ENCODE peak calls at places on chromosome 12, in ten cellular contexts. One of them, this sample, is unnamed.

GRCh38 chr12:15299947-15300346 is 22.4 kb upstream of the PTPRO start:
- DNase-seq in heart right ventricle: no peak
- DNase-seq in PC-3: no peak
- DNase-seq in astrocyte of the spinal cord: no peak
- DNase-seq in GM12865: no peak
- DNase-seq in adipocyte: no peak
- DNase-seq in transverse colon: no peak
- DNase-seq in A549: no peak
- DNase-seq in fibroblast of lung: no peak
- DNase-seq in left ventricle myocardium inferior: no peak
- DNase-seq in this sample: no peak

GRCh38 chr12:43285248-43285647 is 266.8 kb downstream of the ADAMTS20 start:
- DNase-seq in adipocyte: peak
- DNase-seq in astrocyte of the spinal cord: peak
- DNase-seq in heart right ventricle: no peak
- DNase-seq in left ventricle myocardium inferior: no peak
- DNase-seq in A549: no peak
- DNase-seq in PC-3: peak
- DNase-seq in GM12865: no peak
- DNase-seq in transverse colon: no peak
- DNase-seq in fibroblast of lung: peak
- DNase-seq in this sample: no peak

GRCh38 chr12:3036901-3037600 is 40.1 kb upstream of the TSPAN9 start:
- DNase-seq in adipocyte: no peak
- DNase-seq in astrocyte of the spinal cord: no peak
- DNase-seq in fibroblast of lung: no peak
- DNase-seq in transverse colon: no peak
- DNase-seq in PC-3: no peak
- DNase-seq in GM12865: no peak
- DNase-seq in heart right ventricle: no peak
- DNase-seq in left ventricle myocardium inferior: no peak
- DNase-seq in A549: no peak
- DNase-seq in this sample: no peak

GRCh38 chr12:8549381-8549780 is 8.7 kb upstream of the CLEC4E start:
- DNase-seq in adipocyte: no peak
- DNase-seq in A549: no peak
- DNase-seq in transverse colon: no peak
- DNase-seq in GM12865: no peak
- DNase-seq in PC-3: no peak
- DNase-seq in astrocyte of the spinal cord: peak
- DNase-seq in heart right ventricle: no peak
- DNase-seq in fibroblast of lung: no peak
- DNase-seq in left ventricle myocardium inferior: no peak
- DNase-seq in this sample: no peak

GRCh38 chr12:129659927-129660326 is 243.9 kb downstream of the TMEM132D start:
- DNase-seq in transverse colon: peak
- DNase-seq in adipocyte: peak
- DNase-seq in heart right ventricle: no peak
- DNase-seq in GM12865: no peak
- DNase-seq in astrocyte of the spinal cord: peak
- DNase-seq in A549: no peak
- DNase-seq in PC-3: no peak
- DNase-seq in fibroblast of lung: peak
- DNase-seq in left ventricle myocardium inferior: no peak
- DNase-seq in this sample: no peak

GRCh38 chr12:77049767-77050353 is 15.5 kb downstream of the E2F7 start:
- DNase-seq in GM12865: peak
- DNase-seq in A549: peak
- DNase-seq in left ventricle myocardium inferior: no peak
- DNase-seq in adipocyte: peak
- DNase-seq in astrocyte of the spinal cord: peak
- DNase-seq in transverse colon: no peak
- DNase-seq in PC-3: peak
- DNase-seq in fibroblast of lung: peak
- DNase-seq in heart right ventricle: no peak
- DNase-seq in this sample: no peak

GRCh38 chr12:19946549-19946948 is 421.8 kb upstream of the PDE3A start:
- DNase-seq in astrocyte of the spinal cord: peak
- DNase-seq in A549: peak
- DNase-seq in left ventricle myocardium inferior: no peak
- DNase-seq in PC-3: peak
- DNase-seq in GM12865: no peak
- DNase-seq in adipocyte: peak
- DNase-seq in heart right ventricle: no peak
- DNase-seq in transverse colon: no peak
- DNase-seq in fibroblast of lung: peak
- DNase-seq in this sample: no peak

GRCh38 chr12:132170637-132171292 is 26.5 kb downstream of the NOC4L start:
- DNase-seq in left ventricle myocardium inferior: peak
- DNase-seq in astrocyte of the spinal cord: no peak
- DNase-seq in transverse colon: no peak
- DNase-seq in PC-3: no peak
- DNase-seq in fibroblast of lung: no peak
- DNase-seq in heart right ventricle: peak
- DNase-seq in GM12865: no peak
- DNase-seq in adipocyte: no peak
- DNase-seq in A549: no peak
- DNase-seq in this sample: no peak

GRCh38 chr12:87967871-87968270 is 61.3 kb downstream of the C12orf50 start:
- DNase-seq in heart right ventricle: no peak
- DNase-seq in transverse colon: no peak
- DNase-seq in astrocyte of the spinal cord: no peak
- DNase-seq in fibroblast of lung: peak
- DNase-seq in PC-3: no peak
- DNase-seq in left ventricle myocardium inferior: no peak
- DNase-seq in A549: no peak
- DNase-seq in GM12865: no peak
- DNase-seq in adipocyte: peak
- DNase-seq in this sample: no peak

GRCh38 chr12:65666876-65667275 is 157.4 kb upstream of the HMGA2 start:
- DNase-seq in heart right ventricle: no peak
- DNase-seq in A549: no peak
- DNase-seq in adipocyte: no peak
- DNase-seq in transverse colon: no peak
- DNase-seq in astrocyte of the spinal cord: peak
- DNase-seq in GM12865: peak
- DNase-seq in PC-3: no peak
- DNase-seq in fibroblast of lung: no peak
- DNase-seq in left ventricle myocardium inferior: no peak
- DNase-seq in this sample: no peak

GRCh38 chr12:95204141-95204866 is 13.0 kb downstream of the FGD6 start:
- DNase-seq in left ventricle myocardium inferior: no peak
- DNase-seq in adipocyte: peak
- DNase-seq in astrocyte of the spinal cord: peak
- DNase-seq in PC-3: peak
- DNase-seq in fibroblast of lung: peak
- DNase-seq in heart right ventricle: no peak
- DNase-seq in GM12865: peak
- DNase-seq in A549: peak
- DNase-seq in transverse colon: peak
- DNase-seq in this sample: peak

GRCh38 chr12:32983968-32984367 is 87.4 kb upstream of the PKP2 start:
- DNase-seq in A549: no peak
- DNase-seq in astrocyte of the spinal cord: no peak
- DNase-seq in transverse colon: no peak
- DNase-seq in left ventricle myocardium inferior: no peak
- DNase-seq in heart right ventricle: no peak
- DNase-seq in adipocyte: no peak
- DNase-seq in GM12865: no peak
- DNase-seq in PC-3: no peak
- DNase-seq in fibroblast of lung: no peak
- DNase-seq in this sample: no peak

GRCh38 chr12:13164859-13165577 is 31.5 kb upstream of the EMP1 start:
- DNase-seq in transverse colon: no peak
- DNase-seq in A549: no peak
- DNase-seq in left ventricle myocardium inferior: no peak
- DNase-seq in adipocyte: no peak
- DNase-seq in heart right ventricle: no peak
- DNase-seq in astrocyte of the spinal cord: no peak
- DNase-seq in fibroblast of lung: no peak
- DNase-seq in GM12865: no peak
- DNase-seq in PC-3: no peak
- DNase-seq in this sample: no peak

GRCh38 chr12:51592034-51592705 is 1.1 kb downstream of the SCN8A start:
- DNase-seq in PC-3: peak
- DNase-seq in astrocyte of the spinal cord: peak
- DNase-seq in heart right ventricle: no peak
- DNase-seq in left ventricle myocardium inferior: no peak
- DNase-seq in A549: no peak
- DNase-seq in GM12865: no peak
- DNase-seq in fibroblast of lung: peak
- DNase-seq in adipocyte: peak
- DNase-seq in transverse colon: no peak
- DNase-seq in this sample: no peak

GRCh38 chr12:55720894-55721444 is 776 bp downstream of the RDH5 start:
- DNase-seq in A549: peak
- DNase-seq in astrocyte of the spinal cord: peak
- DNase-seq in PC-3: peak
- DNase-seq in adipocyte: peak
- DNase-seq in left ventricle myocardium inferior: peak
- DNase-seq in GM12865: no peak
- DNase-seq in transverse colon: peak
- DNase-seq in fibroblast of lung: peak
- DNase-seq in heart right ventricle: peak
- DNase-seq in this sample: peak

GRCh38 chr12:76634074-76634570 is 74.6 kb upstream of the OSBPL8 start:
- DNase-seq in heart right ventricle: no peak
- DNase-seq in adipocyte: no peak
- DNase-seq in astrocyte of the spinal cord: no peak
- DNase-seq in left ventricle myocardium inferior: no peak
- DNase-seq in fibroblast of lung: no peak
- DNase-seq in GM12865: no peak
- DNase-seq in transverse colon: no peak
- DNase-seq in PC-3: no peak
- DNase-seq in A549: no peak
- DNase-seq in this sample: no peak

GRCh38 chr12:58727526-58727925 is 192.8 kb downstream of the LRIG3 start:
- DNase-seq in transverse colon: no peak
- DNase-seq in heart right ventricle: no peak
- DNase-seq in fibroblast of lung: peak
- DNase-seq in GM12865: no peak
- DNase-seq in PC-3: no peak
- DNase-seq in astrocyte of the spinal cord: no peak
- DNase-seq in A549: no peak
- DNase-seq in adipocyte: peak
- DNase-seq in left ventricle myocardium inferior: no peak
- DNase-seq in this sample: no peak

DNA sequence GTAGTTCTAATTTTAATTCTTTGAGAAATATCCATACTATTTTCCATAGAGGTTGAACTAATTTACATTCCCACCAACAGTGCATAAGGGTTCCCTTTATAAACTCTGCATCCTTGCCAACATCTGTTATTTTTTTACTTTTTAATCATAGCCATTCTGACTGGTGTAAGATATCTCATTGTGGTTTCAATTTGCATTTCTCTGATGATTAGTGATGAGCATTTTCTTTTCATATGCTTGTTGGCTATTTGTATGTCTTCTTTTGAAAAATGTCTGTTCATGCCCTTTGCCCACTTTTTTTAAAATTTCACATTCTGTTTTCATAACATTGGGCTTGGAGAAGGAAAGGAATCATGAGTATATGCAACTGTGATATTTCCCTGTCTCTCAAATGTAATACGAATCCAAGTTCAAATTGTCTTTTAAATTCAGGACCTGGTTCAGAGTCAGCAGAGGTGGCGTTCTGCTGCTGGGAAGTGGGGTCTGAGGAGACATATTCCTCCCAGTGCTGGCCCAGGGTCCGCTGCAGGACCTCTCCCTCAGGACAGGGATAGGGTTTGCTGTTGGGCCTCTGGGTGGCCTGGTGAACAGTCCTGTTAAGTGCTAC is 81.2 kb upstream of the ETV6 start:
- DNase-seq in left ventricle myocardium inferior: no peak
- DNase-seq in A549: no peak
- DNase-seq in PC-3: no peak
- DNase-seq in heart right ventricle: no peak
- DNase-seq in GM12865: peak
- DNase-seq in adipocyte: no peak
- DNase-seq in transverse colon: no peak
- DNase-seq in astrocyte of the spinal cord: no peak
- DNase-seq in fibroblast of lung: no peak
- DNase-seq in this sample: no peak
- H3K4me3 ChIP-seq in left ventricle myocardium inferior: no peak
- H3K4me3 ChIP-seq in A549: no peak
- H3K4me3 ChIP-seq in PC-3: no peak
- H3K4me3 ChIP-seq in heart right ventricle: no peak
- H3K4me3 ChIP-seq in GM12865: peak
- H3K4me3 ChIP-seq in adipocyte: no peak
- H3K4me3 ChIP-seq in transverse colon: no peak
- H3K4me3 ChIP-seq in astrocyte of the spinal cord: no peak
- H3K4me3 ChIP-seq in fibroblast of lung: no peak
- H3K4me3 ChIP-seq in this sample: no peak

GRCh38 chr12:124386059-124386458 is 91.2 kb downstream of the RFLNA start:
- DNase-seq in transverse colon: no peak
- DNase-seq in adipocyte: no peak
- DNase-seq in A549: no peak
- DNase-seq in GM12865: no peak
- DNase-seq in heart right ventricle: peak
- DNase-seq in fibroblast of lung: no peak
- DNase-seq in astrocyte of the spinal cord: peak
- DNase-seq in PC-3: peak
- DNase-seq in left ventricle myocardium inferior: peak
- DNase-seq in this sample: no peak
- H3K4me3 ChIP-seq in transverse colon: no peak
- H3K4me3 ChIP-seq in adipocyte: peak
- H3K4me3 ChIP-seq in A549: peak
- H3K4me3 ChIP-seq in GM12865: no peak
- H3K4me3 ChIP-seq in heart right ventricle: peak
- H3K4me3 ChIP-seq in fibroblast of lung: no peak
- H3K4me3 ChIP-seq in astrocyte of the spinal cord: peak
- H3K4me3 ChIP-seq in PC-3: peak
- H3K4me3 ChIP-seq in left ventricle myocardium inferior: peak
- H3K4me3 ChIP-seq in this sample: no peak

DNA sequence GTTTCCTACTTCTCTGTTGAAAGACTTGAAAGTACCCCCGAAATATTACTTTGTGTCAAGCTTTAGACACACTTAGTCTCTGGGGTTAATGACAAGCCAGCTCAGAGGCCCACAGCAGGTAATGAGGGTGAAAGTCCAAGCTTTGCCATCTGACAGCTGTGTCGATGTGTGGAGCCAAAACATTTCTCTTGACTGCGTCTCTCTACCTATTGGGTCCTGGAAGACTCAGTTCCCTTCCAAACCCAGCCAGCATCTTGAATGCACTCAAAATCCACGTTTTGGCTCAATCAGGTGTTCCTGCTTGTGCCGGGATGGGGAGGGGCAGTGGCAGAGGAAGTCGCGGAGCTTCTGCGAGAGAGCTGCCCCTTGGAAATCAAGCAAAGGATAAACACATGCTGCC is 3.2 kb downstream of the PLXNC1 start:
- DNase-seq in left ventricle myocardium inferior: no peak
- DNase-seq in fibroblast of lung: no peak
- DNase-seq in GM12865: no peak
- DNase-seq in A549: no peak
- DNase-seq in transverse colon: peak
- DNase-seq in adipocyte: no peak
- DNase-seq in heart right ventricle: no peak
- DNase-seq in PC-3: no peak
- DNase-seq in astrocyte of the spinal cord: no peak
- DNase-seq in this sample: no peak
- H3K4me3 ChIP-seq in left ventricle myocardium inferior: no peak
- H3K4me3 ChIP-seq in fibroblast of lung: no peak
- H3K4me3 ChIP-seq in GM12865: no peak
- H3K4me3 ChIP-seq in A549: no peak
- H3K4me3 ChIP-seq in transverse colon: no peak
- H3K4me3 ChIP-seq in adipocyte: no peak
- H3K4me3 ChIP-seq in heart right ventricle: no peak
- H3K4me3 ChIP-seq in PC-3: no peak
- H3K4me3 ChIP-seq in astrocyte of the spinal cord: no peak
- H3K4me3 ChIP-seq in this sample: no peak

GRCh38 chr12:53208877-53209463 is 1.9 kb upstream of the ITGB7 start:
- DNase-seq in GM12865: peak
- DNase-seq in heart right ventricle: no peak
- DNase-seq in fibroblast of lung: no peak
- DNase-seq in astrocyte of the spinal cord: no peak
- DNase-seq in transverse colon: no peak
- DNase-seq in A549: no peak
- DNase-seq in PC-3: no peak
- DNase-seq in adipocyte: no peak
- DNase-seq in left ventricle myocardium inferior: no peak
- DNase-seq in this sample: no peak
- H3K4me3 ChIP-seq in GM12865: peak
- H3K4me3 ChIP-seq in heart right ventricle: peak
- H3K4me3 ChIP-seq in fibroblast of lung: no peak
- H3K4me3 ChIP-seq in astrocyte of the spinal cord: no peak
- H3K4me3 ChIP-seq in transverse colon: no peak
- H3K4me3 ChIP-seq in A549: no peak
- H3K4me3 ChIP-seq in PC-3: no peak
- H3K4me3 ChIP-seq in adipocyte: no peak
- H3K4me3 ChIP-seq in left ventricle myocardium inferior: no peak
- H3K4me3 ChIP-seq in this sample: no peak

This sample was measured in ovary.